ENCODE peak calls at places on chromosomes 12 and 14, in nine cellular contexts. A is CD4-positive, alpha-beta T cell; H is A549; X is dorsolateral prefrontal cortex; Z is AG04450; M is transverse colon; K is psoas muscle; W is activated B cell treated with CpG ODN at 0.5 μM for 24 hours; B is fibroblast of pulmonary artery. Q is an unnamed sample.

GRCh38 chr14:65070710-65071033 is 31.6 kb downstream of the MAX start:
- DNase-seq in B (no peak), M (peak), Z (no peak), A (no peak), H (no peak), K (no peak), X (no peak), W (no peak), Q (peak)

GRCh38 chr12:60168441-60168840 is 572.6 kb downstream of the SLC16A7 start:
- DNase-seq in A (no peak), X (no peak), H (no peak), W (no peak), K (no peak), M (no peak), B (no peak), Z (no peak), Q (no peak)

GRCh38 chr12:30908389-30909087 is 18.0 kb upstream of the TSPAN11 start:
- DNase-seq in M (no peak), W (no peak), A (no peak), Z (peak), K (no peak), B (peak), X (no peak), H (no peak), Q (no peak)

GRCh38 chr12:42166501-42166900 is 21.8 kb upstream of the GXYLT1 start:
- DNase-seq in W (no peak), H (no peak), A (no peak), B (peak), K (no peak), X (no peak), M (no peak), Z (no peak), Q (no peak)

GRCh38 chr12:93632383-93632782 is 44.8 kb upstream of the CRADD start:
- DNase-seq in Z (no peak), B (no peak), K (no peak), A (no peak), W (no peak), H (no peak), X (no peak), M (no peak), Q (no peak)

GRCh38 chr14:89827260-89827659 is 127.3 kb downstream of the EFCAB11 start:
- DNase-seq in K (no peak), M (no peak), H (no peak), A (no peak), X (no peak), B (no peak), W (no peak), Z (no peak), Q (no peak)

GRCh38 chr14:56284641-56285040 is 166.4 kb downstream of the PELI2 start:
- DNase-seq in W (no peak), B (no peak), Z (no peak), X (no peak), K (no peak), M (no peak), H (no peak), A (no peak), Q (no peak)

GRCh38 chr14:105840266-105841021 is 314.1 kb downstream of the TMEM121 start:
- DNase-seq in H (no peak), Z (no peak), A (no peak), B (no peak), X (no peak), K (no peak), W (no peak), M (no peak), Q (no peak)

GRCh38 chr12:12925383-12925782 is 26.6 kb downstream of the GPRC5D start:
- DNase-seq in A (no peak), M (no peak), H (no peak), B (peak), Z (no peak), W (no peak), X (no peak), K (no peak), Q (no peak)

GRCh38 chr14:74587363-74587707 is 24.7 kb downstream of the LTBP2 start:
- DNase-seq in X (no peak), B (no peak), K (peak), M (no peak), A (no peak), Z (no peak), H (no peak), W (no peak), Q (no peak)

GRCh38 chr12:54216580-54217308 is 28.0 kb upstream of the SMUG1 start:
- DNase-seq in A (peak), H (peak), B (peak), X (peak), W (peak), K (peak), M (peak), Z (no peak), Q (peak)

GRCh38 chr14:74579447-74580274 is 32.4 kb downstream of the LTBP2 start:
- DNase-seq in H (peak), W (no peak), A (no peak), Z (peak), X (no peak), M (no peak), B (peak), K (no peak), Q (no peak)

GRCh38 chr12:19437996-19438395 is 1.3 kb upstream of the AEBP2 start:
- DNase-seq in W (no peak), M (no peak), B (no peak), X (no peak), K (no peak), H (no peak), A (no peak), Z (no peak), Q (no peak)

GRCh38 chr12:7108042-7108927 is 729 bp downstream of the C1RL start:
- DNase-seq in X (no peak), K (peak), Z (no peak), B (peak), A (peak), M (peak), H (peak), W (peak), Q (peak)

GRCh38 chr12:104055686-104056388 is 5.8 kb upstream of the GLT8D2 start:
- DNase-seq in K (peak), H (no peak), B (peak), X (no peak), W (no peak), M (peak), A (no peak), Z (no peak), Q (peak)

GRCh38 chr14:99513946-99514551 is 32.8 kb downstream of the CCNK start:
- DNase-seq in Z (no peak), X (peak), B (no peak), A (no peak), W (no peak), K (no peak), M (no peak), H (no peak), Q (peak)

GRCh38 chr12:95336387-95337067 is 118.9 kb downstream of the VEZT start:
- DNase-seq in X (peak), K (peak), M (peak), Z (peak), H (peak), A (no peak), B (peak), W (no peak), Q (peak)

GRCh38 chr14:74281069-74281468 is 21.7 kb downstream of the ABCD4 start:
- DNase-seq in Z (no peak), X (no peak), H (no peak), K (no peak), W (no peak), A (no peak), M (no peak), B (no peak), Q (no peak)

GRCh38 chr14:86799244-86799647 is 1193.7 kb downstream of the GALC start:
- DNase-seq in X (no peak), K (no peak), M (no peak), A (no peak), H (no peak), B (peak), Z (peak), W (no peak), Q (no peak)
- TF ChIP-seq CTCF in X (no peak), K (no peak), M (no peak), A (no peak), H (no peak), B (peak), Z (no peak), W (no peak), Q (no peak)

GRCh38 chr12:28996688-28997087 is 152.4 kb upstream of the FAR2 start:
- DNase-seq in A (no peak), H (no peak), X (no peak), Z (no peak), B (no peak), W (no peak), M (no peak), K (no peak), Q (no peak)

GRCh38 chr12:29004066-29004935 is 144.8 kb upstream of the FAR2 start:
- DNase-seq in X (no peak), H (no peak), K (no peak), A (no peak), B (no peak), Z (no peak), W (no peak), M (no peak), Q (no peak)

GRCh38 chr12:28993720-28994119 is 155.4 kb upstream of the FAR2 start:
- DNase-seq in K (no peak), B (no peak), Z (no peak), H (no peak), A (no peak), W (no peak), M (no peak), X (no peak), Q (no peak)

DNA sequence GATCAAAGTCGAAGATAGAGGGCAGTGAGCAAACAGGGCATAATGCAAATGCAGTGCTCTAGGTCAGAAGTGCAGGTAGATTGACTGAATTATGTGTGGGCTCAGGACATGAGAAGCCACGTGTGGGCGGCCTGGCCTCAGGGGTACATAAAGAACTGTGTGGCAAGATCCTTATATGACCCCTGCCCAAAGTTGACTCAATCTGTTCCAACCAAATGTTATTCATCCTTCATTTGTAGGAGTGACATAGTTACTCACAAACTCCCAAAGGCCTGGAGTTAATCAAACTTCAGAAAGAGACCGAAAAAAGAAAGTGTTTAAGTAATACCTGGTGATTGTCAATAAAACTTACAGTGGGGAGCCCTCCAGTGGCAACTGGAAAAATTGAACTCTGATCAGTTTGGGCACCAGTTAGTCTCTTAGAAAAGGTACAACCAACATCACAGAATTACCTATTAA is 150.4 kb upstream of the FAR2 start:
- DNase-seq in A (no peak), X (no peak), H (peak), W (no peak), B (peak), M (no peak), K (no peak), Z (peak), Q (no peak)
- TF ChIP-seq CTCF in A (no peak), X (peak), H (peak), W (no peak), B (peak), M (peak), K (peak), Z (peak), Q (peak)

GRCh38 chr12:2691001-2691339 is 103.8 kb upstream of the FKBP4 start:
- DNase-seq in W (no peak), X (no peak), Z (no peak), A (peak), M (peak), K (no peak), B (peak), H (no peak), Q (no peak)
- TF ChIP-seq CTCF in W (no peak), X (no peak), Z (peak), A (no peak), M (no peak), K (no peak), B (no peak), H (no peak), Q (no peak)

GRCh38 chr12:24359418-24359817 is 409.9 kb upstream of the SOX5 start:
- DNase-seq in B (no peak), A (no peak), X (no peak), H (no peak), Z (no peak), M (no peak), K (no peak), W (no peak), Q (no peak)

GRCh38 chr12:24360907-24361306 is 411.4 kb upstream of the SOX5 start:
- DNase-seq in B (peak), H (no peak), K (no peak), W (no peak), X (no peak), Z (no peak), A (no peak), M (no peak), Q (no peak)

GRCh38 chr12:24360461-24360860 is 411.0 kb upstream of the SOX5 start:
- DNase-seq in W (no peak), X (no peak), H (no peak), Z (no peak), M (no peak), K (no peak), B (no peak), A (no peak), Q (no peak)

GRCh38 chr12:24361860-24362581 is 412.6 kb upstream of the SOX5 start:
- DNase-seq in B (no peak), K (no peak), X (no peak), A (no peak), M (no peak), H (no peak), Z (no peak), W (no peak), Q (no peak)

DNA sequence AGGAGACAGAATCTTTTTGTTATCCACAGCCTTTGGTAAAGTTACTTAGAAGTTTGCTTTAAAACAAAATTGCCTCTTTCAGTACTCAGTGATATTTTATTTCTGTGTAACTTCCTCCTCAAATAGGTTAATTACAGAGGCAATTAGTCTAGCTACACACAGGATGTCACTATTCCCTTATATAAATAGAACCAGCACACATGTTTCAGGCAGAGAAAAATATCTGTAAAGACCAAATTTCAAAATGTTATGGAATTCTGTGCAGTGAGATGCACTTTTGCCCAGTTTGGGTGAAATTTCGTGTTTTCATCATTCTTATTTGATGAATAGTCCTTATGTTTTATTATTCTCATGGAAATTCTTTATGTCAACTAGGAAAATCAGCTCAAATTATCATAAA is 410.6 kb upstream of the SOX5 start:
- DNase-seq in X (no peak), A (no peak), M (no peak), Z (no peak), B (no peak), K (no peak), H (no peak), W (no peak), Q (no peak)
- TF ChIP-seq CTCF in X (no peak), A (no peak), M (no peak), Z (no peak), B (no peak), K (no peak), H (no peak), W (no peak), Q (no peak)